ENCODE peak calls at places on chromosome 10, in four cellular contexts. M, X, B and I are unnamed samples.

GRCh38 chr10:86861351-86861750 is 96.1 kb downstream of the MMRN2 start:
- DNase-seq in M (no peak), B (no peak), X (no peak), I (no peak)

GRCh38 chr10:99466632-99467031 is 36.2 kb upstream of the GOT1 start:
- DNase-seq in B (no peak), X (no peak), M (no peak), I (no peak)

GRCh38 chr10:58023341-58024073 is 244.2 kb downstream of the IPMK start:
- DNase-seq in M (peak; percentile 62), X (no peak), B (no peak), I (no peak)

GRCh38 chr10:79018591-79019011 is 50.2 kb upstream of the ZMIZ1 start:
- DNase-seq in B (peak; percentile 28), M (no peak), X (no peak), I (no peak)

GRCh38 chr10:6018422-6018821 is 41.1 kb upstream of the IL15RA start:
- DNase-seq in X (no peak), M (no peak), B (no peak), I (no peak)

GRCh38 chr10:24209421-24209770 is 458 bp downstream of the KIAA1217 start:
- DNase-seq in B (no peak), M (peak; percentile 32), X (no peak), I (peak; percentile 53)

GRCh38 chr10:70664702-70665195 is 7.6 kb upstream of the ADAMTS14 start:
- DNase-seq in B (no peak), X (no peak), M (peak; percentile 99), I (no peak)

GRCh38 chr10:106175760-106176377 is 988.6 kb downstream of the SORCS1 start:
- DNase-seq in B (no peak), M (no peak), X (no peak), I (peak; percentile 5)

GRCh38 chr10:47311193-47311899 is 10.9 kb upstream of the GDF2 start:
- DNase-seq in M (no peak), X (peak; percentile 81), B (peak; percentile 83), I (no peak)

GRCh38 chr10:8039323-8039922 is 15.1 kb upstream of the GATA3 start:
- DNase-seq in B (no peak), M (no peak), X (peak; percentile 46), I (no peak)

GRCh38 chr10:47451275-47451997 is 32.5 kb downstream of the ANXA8 start:
- DNase-seq in B (no peak), M (no peak), X (no peak), I (no peak)

GRCh38 chr10:104259456-104259855 is 4.8 kb downstream of the GSTO1 start:
- DNase-seq in X (no peak), M (no peak), B (no peak), I (no peak)

GRCh38 chr10:92850186-92850585 is 1.9 kb downstream of the EXOC6 start:
- DNase-seq in B (no peak), M (no peak), X (no peak), I (no peak)

GRCh38 chr10:33195608-33196376 is 138.7 kb downstream of the NRP1 start:
- DNase-seq in B (no peak), X (no peak), M (no peak), I (no peak)

GRCh38 chr10:21432266-21432665 is 93.2 kb downstream of the SKIDA1 start:
- DNase-seq in M (no peak), B (no peak), X (no peak), I (no peak)

GRCh38 chr10:101693701-101694055 is 1.3 kb downstream of the FBXW4 start:
- DNase-seq in X (no peak), B (no peak), M (peak; percentile 43), I (peak; percentile 68)

GRCh38 chr10:122830965-122831353 is 14.7 kb downstream of the CUZD1 start:
- DNase-seq in X (no peak), M (no peak), B (no peak), I (no peak)

GRCh38 chr10:9302142-9302746 is 1247.8 kb downstream of the GATA3 start:
- DNase-seq in M (peak; percentile 31), B (no peak), X (no peak), I (peak; percentile 46)

GRCh38 chr10:100006241-100006886 is 3.4 kb downstream of the DNMBP start:
- DNase-seq in B (no peak), M (peak; percentile 93), X (no peak), I (peak; percentile 71)

DNA sequence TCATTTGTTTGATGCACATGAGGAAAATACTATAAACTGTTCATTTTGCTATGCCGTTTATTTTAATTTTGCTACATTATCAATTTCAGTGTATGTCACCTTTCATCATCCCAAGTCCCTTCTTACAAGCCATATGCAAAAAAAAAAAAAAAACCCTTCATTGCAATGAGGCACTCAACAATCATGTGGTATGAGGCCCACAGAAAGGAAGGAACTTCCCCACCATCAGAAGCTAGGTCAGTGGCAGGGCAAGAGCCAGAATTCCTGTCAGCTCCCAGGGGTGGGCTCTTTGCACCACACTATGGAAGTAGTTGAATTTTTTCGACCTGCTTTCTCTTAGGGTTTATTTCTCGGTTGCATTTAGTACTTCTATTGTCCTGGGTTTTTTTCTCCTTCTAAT is 75.4 kb downstream of the NOC3L start:
- DNase-seq in M (peak; percentile 60), X (no peak), B (no peak), I (no peak)
- H3K4me3 ChIP-seq in M (no peak overlapping the region), X (no peak overlapping the region), B (no peak overlapping the region), I (no peak overlapping the region)

GRCh38 chr10:124962421-124962820 is 20.5 kb downstream of the ZRANB1 start:
- DNase-seq in X (no peak), M (peak; percentile 62), B (no peak), I (no peak)
- TF ChIP-seq CTCF in X (no peak), M (no peak), B (no peak), I (no peak)

DNA sequence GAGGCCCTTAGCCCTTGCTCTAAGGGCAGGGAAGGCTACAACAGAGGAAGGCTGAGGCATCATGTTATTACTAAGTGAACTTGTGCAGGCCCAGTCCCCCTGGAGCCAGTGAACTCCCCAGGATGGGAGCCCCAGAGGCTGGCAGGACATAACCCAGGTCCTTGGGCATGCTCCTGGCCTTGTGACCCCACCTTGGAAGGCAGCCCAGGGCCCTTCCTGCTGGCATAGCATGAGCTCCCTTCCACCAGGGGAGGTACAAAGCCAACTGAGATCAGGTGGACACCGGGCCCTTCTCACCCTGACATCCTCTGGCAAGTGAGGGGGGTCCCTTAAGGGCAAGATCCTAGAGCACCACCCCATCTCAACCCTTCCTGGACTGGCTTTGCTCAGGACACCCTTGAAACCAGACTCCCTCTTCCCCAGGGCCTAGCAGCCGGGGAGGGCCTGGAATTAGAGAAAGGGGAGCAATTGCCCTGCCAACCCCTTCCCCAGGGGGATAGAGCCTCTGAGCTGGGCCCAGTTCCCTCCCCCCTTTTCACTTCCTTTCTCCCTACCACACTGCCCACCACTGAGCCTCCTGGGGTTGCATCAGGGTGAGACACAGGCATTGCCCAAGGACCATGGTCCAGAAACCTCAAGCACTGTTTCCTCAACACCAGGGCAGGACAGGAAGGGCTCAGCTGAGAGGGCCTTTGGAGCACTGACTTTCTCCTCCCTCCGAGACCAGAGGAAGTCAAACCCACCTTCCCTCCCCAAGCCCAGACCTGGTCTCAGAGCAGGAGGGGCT is 1.8 kb upstream of the VSIR start:
- DNase-seq in B (peak; percentile 45), M (no peak), X (no peak), I (no peak)
- H3K4me3 ChIP-seq in B (no peak overlapping the region), M (no peak overlapping the region), X (no peak overlapping the region), I (no peak overlapping the region)

GRCh38 chr10:17616403-17617030 is 657 bp downstream of the HACD1 start:
- DNase-seq in X (no peak), B (peak; percentile 89), M (peak; percentile 37), I (peak; percentile 29)

GRCh38 chr10:17622061-17622460 is 4.9 kb upstream of the HACD1 start:
- DNase-seq in B (no peak), M (no peak), X (no peak), I (no peak)

DNA sequence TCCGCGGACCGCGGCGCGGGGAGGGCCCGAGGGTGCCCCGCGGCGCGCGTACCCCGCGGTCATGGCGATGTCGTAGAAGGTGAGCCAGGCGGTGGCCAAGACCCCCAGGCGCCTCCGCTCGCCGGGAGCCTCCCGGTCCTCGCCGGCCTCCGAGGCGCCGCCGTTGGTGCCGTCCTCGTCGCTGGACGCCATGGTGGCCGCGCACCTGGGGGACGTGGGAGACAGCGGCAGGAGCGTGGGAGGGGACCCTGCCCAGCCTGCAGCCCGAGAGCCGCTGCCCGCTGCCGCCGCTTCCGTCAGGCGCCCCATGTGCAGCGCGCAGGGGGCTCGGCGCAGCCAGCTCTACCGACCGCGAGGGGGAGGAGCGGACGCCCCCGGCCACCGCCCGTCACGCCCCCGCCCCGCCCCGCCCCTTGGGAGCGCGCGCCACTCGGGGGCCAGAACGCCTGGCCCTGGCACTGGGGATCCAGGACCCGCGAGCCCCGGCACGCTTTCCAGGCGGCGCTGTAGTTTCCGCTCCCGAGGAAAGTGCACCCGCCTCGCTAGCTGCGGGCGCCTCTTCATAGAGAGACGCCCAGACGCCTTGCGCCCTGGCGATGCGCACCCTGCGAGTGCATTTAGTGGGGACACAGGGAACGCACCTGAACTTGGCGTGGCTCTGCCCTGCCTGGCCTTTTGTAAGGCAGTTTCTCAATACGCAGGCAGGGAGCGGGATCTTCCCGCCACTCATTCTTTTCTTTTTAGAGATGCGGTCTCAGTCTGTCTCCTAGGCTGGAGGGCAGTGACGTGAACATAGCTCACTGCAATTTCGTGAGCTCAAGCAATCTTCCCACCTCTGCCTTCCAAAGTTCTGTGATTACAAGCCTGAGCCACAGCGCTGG is at the start of gene HACD1:
- DNase-seq in M (peak; percentile 39), X (peak; percentile 58), B (peak; percentile 86), I (peak; percentile 46)
- TF ChIP-seq CTCF in M (peak; percentile 41), X (no peak), B (no peak), I (peak; percentile 1)